ENCODE peak calls at places on chromosomes 4 and X, in nine cellular contexts. A, H, D, P, N, V, L, I and C are unnamed samples.

GRCh38 chrX:131975851-131976250 is 47.3 kb upstream of the STK26 start:
- DNase-seq in L (peak), N (no peak), H (no peak), P (no peak), A (no peak), I (no peak), V (no peak), D (no peak), C (no peak)

GRCh38 chrX:155070975-155071693 is at the start of the genes BRCC3, CMC4 and MTCP1:
- DNase-seq in A (peak), D (peak), P (peak), L (peak), V (peak), N (peak), H (no peak), I (peak), C (peak)

GRCh38 chr4:1345905-1346780 is 865 bp upstream of the UVSSA start:
- DNase-seq in A (peak), V (no peak), N (peak), D (peak), P (peak), I (peak), L (peak), H (no peak), C (no peak)

GRCh38 chr4:185115827-185116232 is 27.2 kb upstream of the SLC25A4 start:
- DNase-seq in P (no peak), N (no peak), I (no peak), D (peak), A (peak), H (peak), V (no peak), L (peak), C (no peak)

GRCh38 chrX:101210630-101211029 is 9.0 kb upstream of the DRP2 start:
- DNase-seq in V (no peak), I (no peak), H (no peak), N (no peak), P (no peak), A (no peak), L (no peak), D (no peak), C (no peak)

GRCh38 chrX:21528076-21528475 is 130.1 kb downstream of the KLHL34 start:
- DNase-seq in L (no peak), V (no peak), I (no peak), A (no peak), H (no peak), P (no peak), D (peak), N (no peak), C (no peak)

GRCh38 chr4:107120661-107121060 is 84.5 kb upstream of the DKK2 start:
- DNase-seq in I (no peak), A (no peak), L (peak), P (no peak), V (no peak), N (no peak), H (no peak), D (no peak), C (no peak)

GRCh38 chrX:9282325-9282724 is 182.5 kb upstream of the TBL1X start:
- DNase-seq in H (no peak), D (peak), N (no peak), V (no peak), A (no peak), P (no peak), I (no peak), L (no peak), C (no peak)

GRCh38 chr4:48016141-48017107 is at the start of the genes CNGA1 and NIPAL1:
- DNase-seq in V (peak), L (peak), H (no peak), P (peak), N (peak), I (peak), A (peak), D (peak), C (peak)

GRCh38 chr4:147958459-147959065 is 226.7 kb downstream of the ARHGAP10 start:
- DNase-seq in L (no peak), N (no peak), V (no peak), H (no peak), P (no peak), D (no peak), I (no peak), A (no peak), C (no peak)

GRCh38 chrX:148854351-148854750 is 353.9 kb downstream of the AFF2 start:
- DNase-seq in D (peak), P (no peak), N (peak), V (no peak), A (no peak), H (no peak), I (no peak), L (no peak), C (no peak)

GRCh38 chr4:113468165-113469022 is 293.1 kb downstream of the CAMK2D start:
- DNase-seq in P (no peak), D (peak), V (no peak), N (peak), H (no peak), A (peak), L (peak), I (no peak), C (no peak)

GRCh38 chr4:106486533-106486932 is 118.0 kb upstream of the GIMD1 start:
- DNase-seq in A (no peak), D (peak), P (no peak), N (no peak), I (no peak), L (no peak), V (no peak), H (no peak), C (no peak)

GRCh38 chr4:14906805-14907204 is 95.5 kb upstream of the CPEB2 start:
- DNase-seq in I (no peak), L (no peak), V (no peak), A (peak), H (no peak), D (no peak), P (no peak), N (no peak), C (no peak)

GRCh38 chr4:64156253-64156652 is 253.0 kb downstream of the TECRL start:
- DNase-seq in I (no peak), P (no peak), H (no peak), D (no peak), V (no peak), N (no peak), L (no peak), A (no peak), C (no peak)

GRCh38 chrX:14922437-14922836 is 49.2 kb downstream of the MOSPD2 start:
- DNase-seq in H (no peak), L (no peak), P (no peak), A (peak), I (no peak), V (no peak), D (peak), N (peak), C (no peak)

GRCh38 chr4:7943211-7943610 is 3.5 kb upstream of the AFAP1 start:
- DNase-seq in I (no peak), L (no peak), H (no peak), N (no peak), D (no peak), V (no peak), A (no peak), P (no peak), C (no peak)

GRCh38 chrX:56429581-56429980 is 133.8 kb upstream of the UBQLN2 start:
- DNase-seq in D (no peak), A (no peak), N (no peak), P (no peak), V (no peak), I (no peak), H (no peak), L (peak), C (no peak)

GRCh38 chr4:38503689-38504395 is 160.2 kb upstream of the KLF3 start:
- DNase-seq in I (no peak), P (peak), H (no peak), L (no peak), V (no peak), D (no peak), A (no peak), N (no peak), C (no peak)

GRCh38 chr4:73704314-73705055 is 35.9 kb upstream of the CXCL8 start:
- DNase-seq in D (peak), A (peak), P (no peak), N (peak), H (peak), L (peak), V (no peak), I (no peak), C (no peak)

GRCh38 chr4:147498031-147498700 is 17.3 kb downstream of the EDNRA start:
- DNase-seq in H (no peak), D (peak), V (no peak), P (no peak), I (no peak), N (peak), A (peak), L (no peak), C (no peak)